ENCODE peak calls at places on chromosomes 13 and 19, in nine cellular contexts. One of them, this sample, is unnamed.

GRCh38 chr19:31312004-31312403 is 37.2 kb downstream of the TSHZ3 start:
- DNase-seq in esophagus squamous epithelium: no peak
- DNase-seq in ovary: no peak
- DNase-seq in Peyer's patch: no peak
- DNase-seq in transverse colon: no peak
- DNase-seq in IMR-90: peak; percentile 87
- DNase-seq in testis: no peak
- DNase-seq in vagina: no peak
- DNase-seq in GM12891: no peak
- DNase-seq in this sample: no peak

GRCh38 chr19:49488046-49488862 is 846 bp downstream of the RPL13A start:
- DNase-seq in esophagus squamous epithelium: no peak
- DNase-seq in testis: no peak
- DNase-seq in IMR-90: no peak
- DNase-seq in transverse colon: no peak
- DNase-seq in GM12891: no peak
- DNase-seq in ovary: no peak
- DNase-seq in vagina: no peak
- DNase-seq in Peyer's patch: no peak
- DNase-seq in this sample: no peak

GRCh38 chr19:12754465-12755196 is 3.0 kb downstream of the BEST2 start:
- DNase-seq in Peyer's patch: no peak
- DNase-seq in transverse colon: no peak
- DNase-seq in IMR-90: no peak
- DNase-seq in GM12891: no peak
- DNase-seq in ovary: no peak
- DNase-seq in vagina: no peak
- DNase-seq in testis: no peak
- DNase-seq in esophagus squamous epithelium: no peak
- DNase-seq in this sample: no peak

GRCh38 chr19:44758596-44758995 is 10.1 kb downstream of the BCL3 start:
- DNase-seq in esophagus squamous epithelium: no peak
- DNase-seq in ovary: peak; percentile 55
- DNase-seq in Peyer's patch: no peak
- DNase-seq in GM12891: no peak
- DNase-seq in testis: no peak
- DNase-seq in vagina: no peak
- DNase-seq in IMR-90: no peak
- DNase-seq in transverse colon: no peak
- DNase-seq in this sample: no peak

GRCh38 chr19:10662384-10663251 is 8.5 kb downstream of the ILF3 start:
- DNase-seq in ovary: no peak
- DNase-seq in esophagus squamous epithelium: no peak
- DNase-seq in testis: no peak
- DNase-seq in Peyer's patch: no peak
- DNase-seq in IMR-90: peak; percentile 37
- DNase-seq in GM12891: no peak
- DNase-seq in vagina: no peak
- DNase-seq in transverse colon: no peak
- DNase-seq in this sample: no peak

GRCh38 chr13:36713842-36714241 is 40.0 kb downstream of the SERTM1 start:
- DNase-seq in esophagus squamous epithelium: no peak
- DNase-seq in transverse colon: no peak
- DNase-seq in testis: no peak
- DNase-seq in Peyer's patch: no peak
- DNase-seq in IMR-90: no peak
- DNase-seq in GM12891: no peak
- DNase-seq in ovary: no peak
- DNase-seq in vagina: no peak
- DNase-seq in this sample: no peak

GRCh38 chr13:43363156-43363918 is 340.0 kb downstream of the DNAJC15 start:
- DNase-seq in vagina: no peak
- DNase-seq in ovary: no peak
- DNase-seq in testis: no peak
- DNase-seq in GM12891: no peak
- DNase-seq in Peyer's patch: no peak
- DNase-seq in esophagus squamous epithelium: no peak
- DNase-seq in IMR-90: peak; percentile 40
- DNase-seq in transverse colon: no peak
- DNase-seq in this sample: no peak

GRCh38 chr13:112113355-112113754 is 46.4 kb downstream of the SOX1 start:
- DNase-seq in IMR-90: no peak
- DNase-seq in testis: no peak
- DNase-seq in esophagus squamous epithelium: no peak
- DNase-seq in GM12891: no peak
- DNase-seq in ovary: no peak
- DNase-seq in vagina: no peak
- DNase-seq in Peyer's patch: no peak
- DNase-seq in transverse colon: peak; percentile 54
- DNase-seq in this sample: no peak

GRCh38 chr13:25347156-25347555 is 24.6 kb upstream of the ATP8A2 start:
- DNase-seq in IMR-90: no peak
- DNase-seq in esophagus squamous epithelium: no peak
- DNase-seq in Peyer's patch: no peak
- DNase-seq in testis: no peak
- DNase-seq in transverse colon: no peak
- DNase-seq in GM12891: no peak
- DNase-seq in vagina: no peak
- DNase-seq in ovary: no peak
- DNase-seq in this sample: no peak

GRCh38 chr19:29188289-29188688 is 24.7 kb downstream of the UQCRFS1 start:
- DNase-seq in transverse colon: no peak
- DNase-seq in esophagus squamous epithelium: no peak
- DNase-seq in testis: no peak
- DNase-seq in vagina: no peak
- DNase-seq in IMR-90: no peak
- DNase-seq in Peyer's patch: no peak
- DNase-seq in GM12891: no peak
- DNase-seq in ovary: no peak
- DNase-seq in this sample: no peak

GRCh38 chr13:50156140-50156539 is 140.9 kb downstream of the KCNRG start:
- DNase-seq in Peyer's patch: no peak
- DNase-seq in esophagus squamous epithelium: no peak
- DNase-seq in IMR-90: peak; percentile 78
- DNase-seq in GM12891: no peak
- DNase-seq in vagina: no peak
- DNase-seq in ovary: no peak
- DNase-seq in transverse colon: no peak
- DNase-seq in testis: no peak
- DNase-seq in this sample: no peak

GRCh38 chr13:46197299-46197975 is 14.3 kb upstream of the LRRC63 start:
- DNase-seq in testis: no peak
- DNase-seq in esophagus squamous epithelium: no peak
- DNase-seq in transverse colon: no peak
- DNase-seq in vagina: no peak
- DNase-seq in IMR-90: no peak
- DNase-seq in ovary: no peak
- DNase-seq in GM12891: no peak
- DNase-seq in Peyer's patch: no peak
- DNase-seq in this sample: no peak

GRCh38 chr19:47363758-47364529 is 14.8 kb downstream of the DHX34 start:
- DNase-seq in testis: no peak
- DNase-seq in ovary: no peak
- DNase-seq in IMR-90: peak; percentile 65
- DNase-seq in GM12891: no peak
- DNase-seq in vagina: no peak
- DNase-seq in esophagus squamous epithelium: no peak
- DNase-seq in Peyer's patch: no peak
- DNase-seq in transverse colon: no peak
- DNase-seq in this sample: no peak

DNA sequence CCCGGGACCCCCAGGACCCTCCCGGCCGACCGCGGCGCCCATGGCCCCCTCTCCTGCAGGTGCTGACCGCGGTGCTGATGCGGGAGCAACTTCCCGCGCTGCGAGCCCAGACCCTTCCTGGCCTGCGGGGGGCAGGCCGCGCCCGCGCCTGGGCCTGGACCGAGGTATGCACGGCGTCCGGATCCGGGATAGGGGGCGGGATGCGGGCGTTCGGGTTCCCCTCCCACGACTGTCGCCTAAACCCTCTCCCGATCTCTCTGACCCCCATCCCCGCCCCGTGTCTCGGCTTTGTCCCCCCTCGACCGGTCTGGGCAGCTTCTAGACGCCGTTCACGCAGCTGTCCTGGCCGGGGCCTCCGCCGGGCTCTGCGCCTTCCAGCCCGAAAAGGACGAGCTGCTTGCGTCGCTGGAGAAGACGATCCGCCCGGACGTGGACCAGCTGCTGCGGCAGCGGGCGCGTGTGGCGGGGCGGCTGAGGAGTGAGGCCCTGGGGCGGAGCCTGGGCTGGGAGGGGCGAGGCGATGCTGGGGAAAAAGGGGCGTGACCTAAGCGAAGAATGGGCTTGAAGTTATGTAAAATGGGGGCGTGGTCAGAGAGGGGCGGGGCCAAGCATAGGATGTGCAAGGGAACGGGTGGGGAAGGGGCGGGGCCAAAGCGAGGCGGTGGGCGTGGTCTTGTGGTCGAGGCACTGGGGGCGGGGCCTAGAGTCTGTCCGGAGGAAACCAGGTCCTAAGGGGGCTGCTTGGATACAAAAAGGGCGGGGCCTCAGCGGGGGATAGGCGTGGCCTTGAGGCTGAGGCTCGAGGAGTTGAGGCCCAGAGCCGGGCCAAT is 15.9 kb upstream of the COLGALT1 start:
- DNase-seq in ovary: peak; percentile 100
- DNase-seq in IMR-90: peak; percentile 92
- DNase-seq in vagina: no peak
- DNase-seq in esophagus squamous epithelium: peak; percentile 91
- DNase-seq in transverse colon: peak; percentile 90
- DNase-seq in GM12891: peak; percentile 90
- DNase-seq in Peyer's patch: peak; percentile 99
- DNase-seq in testis: peak; percentile 100
- DNase-seq in this sample: peak; percentile 96
- TF ChIP-seq POLR2A in ovary: peak; percentile 65
- TF ChIP-seq POLR2A in IMR-90: no peak
- TF ChIP-seq POLR2A in vagina: no peak
- TF ChIP-seq POLR2A in esophagus squamous epithelium: no peak
- TF ChIP-seq POLR2A in transverse colon: peak; percentile 23
- TF ChIP-seq POLR2A in GM12891: no peak
- TF ChIP-seq POLR2A in Peyer's patch: no peak
- TF ChIP-seq POLR2A in testis: no peak
- TF ChIP-seq POLR2A in this sample: no peak

DNA sequence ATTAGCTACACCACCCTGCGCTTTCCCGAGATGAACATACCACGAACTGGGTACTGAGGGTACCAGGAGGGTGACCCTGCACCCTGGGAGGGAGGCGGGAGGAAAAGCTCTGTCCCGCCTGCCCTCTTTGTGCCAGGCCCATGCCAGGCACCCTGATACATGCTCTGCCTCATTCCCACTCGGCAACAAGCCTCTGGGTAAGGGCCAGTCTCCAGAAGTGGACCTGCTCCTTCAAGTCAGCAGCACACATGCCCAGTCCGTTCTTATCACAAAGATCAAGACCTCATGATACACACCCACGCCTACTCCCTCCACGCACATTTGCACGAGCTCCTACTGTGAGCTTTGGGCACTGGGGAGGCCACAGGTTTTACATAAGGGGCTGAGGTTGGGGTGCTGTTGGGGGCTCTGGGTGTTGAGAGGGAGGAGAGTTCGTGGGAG is 2.0 kb upstream of the FFAR1 start:
- DNase-seq in testis: peak; percentile 4
- DNase-seq in transverse colon: no peak
- DNase-seq in GM12891: no peak
- DNase-seq in Peyer's patch: peak; percentile 20
- DNase-seq in ovary: peak; percentile 13
- DNase-seq in esophagus squamous epithelium: no peak
- DNase-seq in IMR-90: no peak
- DNase-seq in vagina: no peak
- DNase-seq in this sample: no peak
- TF ChIP-seq POLR2A in testis: no peak
- TF ChIP-seq POLR2A in transverse colon: no peak
- TF ChIP-seq POLR2A in GM12891: no peak
- TF ChIP-seq POLR2A in Peyer's patch: no peak
- TF ChIP-seq POLR2A in ovary: no peak
- TF ChIP-seq POLR2A in esophagus squamous epithelium: no peak
- TF ChIP-seq POLR2A in IMR-90: no peak
- TF ChIP-seq POLR2A in vagina: no peak
- TF ChIP-seq POLR2A in this sample: no peak

DNA sequence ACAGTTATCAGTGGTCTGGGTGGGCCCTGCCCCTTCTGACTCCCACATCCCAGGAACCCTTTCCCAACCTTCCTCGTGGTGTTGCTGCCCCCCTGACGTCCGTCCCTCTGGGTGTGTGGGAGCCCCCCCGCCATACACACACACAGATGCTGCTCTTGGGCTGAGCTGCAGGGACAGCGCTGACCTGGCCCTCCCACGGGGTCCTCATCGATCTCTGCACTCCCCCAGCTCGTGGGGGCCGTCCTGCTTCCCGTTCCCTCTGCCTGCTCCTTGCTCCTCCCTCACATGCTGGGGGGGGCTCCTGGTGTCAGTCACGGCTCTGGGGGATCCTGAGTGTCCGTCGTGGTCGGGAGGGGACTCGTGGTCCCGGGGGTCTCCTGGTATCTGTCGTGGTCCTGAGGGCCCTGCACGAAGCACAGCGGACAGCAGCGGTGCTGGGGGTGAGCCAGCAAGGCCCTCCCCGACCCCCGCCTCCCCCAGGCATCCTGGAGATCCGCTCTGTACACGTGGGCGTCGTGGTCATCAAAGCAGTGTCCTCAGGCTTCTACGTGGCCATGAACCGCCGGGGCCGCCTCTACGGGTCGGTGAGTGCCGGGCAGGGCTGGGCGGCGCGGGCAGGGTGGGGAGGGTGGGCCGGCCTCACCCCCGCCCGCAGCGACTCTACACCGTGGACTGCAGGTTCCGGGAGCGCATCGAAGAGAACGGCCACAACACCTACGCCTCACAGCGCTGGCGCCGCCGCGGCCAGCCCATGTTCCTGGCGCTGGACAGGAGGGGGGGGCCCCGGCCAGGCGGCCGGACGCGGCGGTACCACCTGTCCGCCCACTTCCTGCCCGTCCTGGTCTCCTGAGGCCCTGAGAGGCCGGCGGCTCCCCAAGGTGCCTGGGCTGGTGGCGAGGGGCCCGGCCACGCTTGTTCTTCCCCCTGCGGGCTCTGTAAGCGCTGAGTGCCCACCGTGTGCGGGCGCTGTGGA is 3.4 kb downstream of the FGF22 start:
- DNase-seq in esophagus squamous epithelium: no peak
- DNase-seq in ovary: peak; percentile 64
- DNase-seq in vagina: no peak
- DNase-seq in testis: no peak
- DNase-seq in Peyer's patch: no peak
- DNase-seq in GM12891: no peak
- DNase-seq in transverse colon: no peak
- DNase-seq in IMR-90: no peak
- DNase-seq in this sample: no peak
- TF ChIP-seq POLR2A in esophagus squamous epithelium: no peak
- TF ChIP-seq POLR2A in ovary: no peak
- TF ChIP-seq POLR2A in vagina: no peak
- TF ChIP-seq POLR2A in testis: no peak
- TF ChIP-seq POLR2A in Peyer's patch: no peak
- TF ChIP-seq POLR2A in GM12891: no peak
- TF ChIP-seq POLR2A in transverse colon: no peak
- TF ChIP-seq POLR2A in IMR-90: no peak
- TF ChIP-seq POLR2A in this sample: no peak

DNA sequence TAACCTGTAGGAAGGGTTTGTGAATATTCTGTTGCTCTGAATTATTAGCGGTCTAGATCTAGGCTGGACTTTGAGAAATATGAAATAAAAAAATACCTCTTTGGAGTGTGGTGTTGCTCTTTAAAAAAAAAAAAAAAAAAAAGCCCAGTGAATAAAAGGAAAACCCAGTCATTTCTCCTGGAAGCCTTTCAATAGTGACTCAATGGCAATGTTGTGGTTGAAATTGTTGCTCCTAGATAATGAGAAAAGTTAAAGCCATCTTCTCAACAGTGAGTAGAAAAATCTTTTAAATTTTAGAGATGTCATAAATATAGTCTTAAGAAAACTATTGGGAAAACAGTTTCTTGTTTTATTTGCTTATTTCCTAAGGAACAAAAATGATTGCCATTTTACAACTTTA is 135.3 kb downstream of the RFC3 start:
- DNase-seq in esophagus squamous epithelium: no peak
- DNase-seq in Peyer's patch: no peak
- DNase-seq in vagina: no peak
- DNase-seq in testis: no peak
- DNase-seq in GM12891: no peak
- DNase-seq in IMR-90: peak; percentile 26
- DNase-seq in ovary: no peak
- DNase-seq in transverse colon: no peak
- DNase-seq in this sample: no peak
- TF ChIP-seq POLR2A in esophagus squamous epithelium: no peak
- TF ChIP-seq POLR2A in Peyer's patch: no peak
- TF ChIP-seq POLR2A in vagina: no peak
- TF ChIP-seq POLR2A in testis: no peak
- TF ChIP-seq POLR2A in GM12891: no peak
- TF ChIP-seq POLR2A in IMR-90: no peak
- TF ChIP-seq POLR2A in ovary: no peak
- TF ChIP-seq POLR2A in transverse colon: no peak
- TF ChIP-seq POLR2A in this sample: no peak